ENCODE peak calls at places on chromosomes 13 and 19, in four cellular contexts. Y, K, B and Z are unnamed samples. For H3K36me3, the result is how much of the 10 kb centered on the place peaks cover.

GRCh38 chr19:16037424-16038195 is 38.7 kb upstream of the TPM4 start:
- DNase-seq in Y (no peak), K (peak), B (no peak), Z (no peak)

GRCh38 chr13:99859178-99860177 is 112.1 kb downstream of the ZIC5 start:
- DNase-seq in B (no peak), Y (no peak), K (no peak), Z (peak)

GRCh38 chr13:79228972-79229371 is 177.1 kb downstream of the RBM26 start:
- DNase-seq in K (no peak), Y (peak), B (no peak), Z (no peak)

GRCh38 chr19:8526345-8527062 is 12.5 kb upstream of the ZNF414 start:
- DNase-seq in Y (peak), K (peak), B (peak), Z (peak)

GRCh38 chr13:107680115-107680514 is 535.2 kb downstream of the LIG4 start:
- DNase-seq in B (no peak), Y (peak), K (peak), Z (no peak)

GRCh38 chr13:39675904-39676303 is 20.4 kb downstream of the COG6 start:
- DNase-seq in K (no peak), B (no peak), Y (no peak), Z (no peak)

GRCh38 chr13:32746474-32746873 is 160.2 kb downstream of the PDS5B start:
- DNase-seq in K (no peak), B (no peak), Y (no peak), Z (no peak)

GRCh38 chr19:44943801-44944249 is 1.8 kb downstream of the APOC4 start:
- DNase-seq in Y (no peak), B (peak), K (no peak), Z (peak)

GRCh38 chr13:39510296-39510695 is 92.7 kb downstream of the LHFPL6 start:
- DNase-seq in K (no peak), Y (no peak), B (no peak), Z (no peak)

GRCh38 chr19:39542198-39542597 is 2.2 kb upstream of the EID2 start:
- DNase-seq in B (no peak), K (no peak), Y (no peak), Z (no peak)

GRCh38 chr19:19661675-19662251 is 1.7 kb downstream of the ATP13A1 start:
- DNase-seq in Y (no peak), B (peak), K (peak), Z (no peak)

GRCh38 chr19:12770922-12771321 is 4.4 kb downstream of the HOOK2 start:
- DNase-seq in B (no peak), Y (no peak), K (no peak), Z (no peak)

GRCh38 chr13:67792151-67792665 is 562.1 kb upstream of the PCDH9 start:
- DNase-seq in B (no peak), Y (no peak), K (no peak), Z (no peak)

GRCh38 chr19:17553256-17553655 is 2.2 kb upstream of the COLGALT1 start:
- DNase-seq in Y (peak), B (peak), K (no peak), Z (peak)

GRCh38 chr19:58401825-58402433 is 6.5 kb downstream of the RNF225 start:
- DNase-seq in K (no peak), B (peak), Y (no peak), Z (no peak)

DNA sequence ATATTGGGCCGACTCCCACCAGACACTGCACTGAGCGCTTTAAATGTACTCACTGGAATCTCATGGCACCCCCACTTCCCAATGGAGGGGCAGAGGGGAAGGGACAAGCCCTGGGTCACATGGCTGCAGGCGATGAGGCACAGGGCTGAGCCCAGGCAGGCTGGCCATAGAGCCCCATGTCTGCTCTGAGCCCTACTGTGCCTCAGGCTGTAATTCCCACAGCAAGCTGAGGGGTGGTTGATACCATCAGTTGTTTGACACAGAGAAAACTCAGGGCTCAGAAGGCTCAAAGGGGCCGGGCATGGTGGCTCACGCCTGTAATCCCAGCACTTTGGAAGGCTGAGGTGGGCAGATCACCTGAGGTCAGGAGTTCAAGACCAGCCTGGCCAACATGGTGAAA is 25.1 kb downstream of the RFX1 start:
- DNase-seq in B (no peak), Y (no peak), K (peak), Z (no peak)
- H3K9ac ChIP-seq in B (peak), Y (no peak), K (no peak), Z (no peak)

GRCh38 chr19:5975388-5975728 is 2.6 kb downstream of the RANBP3 start:
- DNase-seq in B (no peak), Y (no peak), K (no peak), Z (no peak)
- H3K36me3 ChIP-seq in B (half or more), Y (under half), K (under half), Z (under half)

GRCh38 chr19:14089412-14089661 is 1.2 kb downstream of the SAMD1 start:
- DNase-seq in K (peak), Y (peak), B (no peak), Z (no peak)
- H3K9ac ChIP-seq in K (no peak), Y (no peak), B (peak), Z (peak)

GRCh38 chr19:1429750-1430149 is 8.4 kb upstream of the RPS15 start:
- DNase-seq in K (no peak), Y (no peak), B (no peak), Z (peak)
- H3K36me3 ChIP-seq in K (under half), Y (under half), B (half or more), Z (under half)

DNA sequence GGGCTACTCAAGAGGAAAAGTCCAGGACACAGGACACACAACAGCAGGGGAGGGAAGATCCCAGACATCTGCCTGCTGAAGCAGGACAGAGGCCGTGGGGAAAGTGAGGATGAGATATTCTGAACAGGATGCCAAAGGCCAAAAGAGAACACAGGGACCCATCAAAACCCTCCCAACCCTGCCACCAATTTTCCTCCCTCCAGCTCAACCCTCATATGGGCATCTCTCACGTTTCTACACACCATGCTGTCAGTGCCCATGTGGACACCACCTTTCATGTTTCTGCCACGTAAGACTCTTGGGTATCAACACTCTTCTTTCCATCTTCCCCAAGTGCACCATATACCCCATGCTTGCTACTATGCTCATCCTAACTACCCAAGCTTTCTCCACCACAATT is 97.6 kb downstream of the RNASEH2B start:
- DNase-seq in K (no peak), Y (no peak), B (no peak), Z (no peak)
- H3K9ac ChIP-seq in K (no peak), Y (no peak), B (no peak), Z (no peak)